ENCODE peak calls at places on chromosome 9, in eight cellular contexts. J is endothelial cell of umbilical vein; S is BJ; K is right cardiac atrium; C is activated CD4-positive, CD25-positive, alpha-beta regulatory T cell treated with anti-CD3 and anti-CD28 coated beads, Interleukin-2, amount 50 U/mL, for 16 hours; W is activated gamma-delta T cell treated with Interleukin-2 at 50 U/mL for 16 hours; O is activated naive CD4-positive, alpha-beta T cell treated with anti-CD3 and anti-CD28 coated beads, Interleukin-2, amount 10 ng/mL, durations not matched to agents 7 days and 5 days; U is glomerular endothelial cell. P is an unnamed sample.

GRCh38 chr9:134551657-134552348 is 89.8 kb upstream of the COL5A1 start:
- DNase-seq in J (peak), S (peak), K (peak), C (no peak), W (no peak), O (no peak), U (no peak), P (no peak)

GRCh38 chr9:35517136-35517535 is 27.2 kb downstream of the RUSC2 start:
- DNase-seq in J (no peak), S (no peak), K (no peak), C (no peak), W (no peak), O (no peak), U (no peak), P (no peak)

GRCh38 chr9:4424891-4425290 is 65.4 kb upstream of the SLC1A1 start:
- DNase-seq in J (peak), S (no peak), K (no peak), C (no peak), W (no peak), O (no peak), U (no peak), P (no peak)

GRCh38 chr9:7085357-7085756 is 327.6 kb downstream of the KDM4C start:
- DNase-seq in J (no peak), S (no peak), K (no peak), C (no peak), W (no peak), O (no peak), U (no peak), P (no peak)

GRCh38 chr9:97322105-97322504 is 14.6 kb downstream of the CCDC180 start:
- DNase-seq in J (no peak), S (no peak), K (no peak), C (no peak), W (no peak), O (no peak), U (no peak), P (no peak)

GRCh38 chr9:70256123-70256551 is 2.6 kb upstream of the SMC5 start:
- DNase-seq in J (peak), S (no peak), K (no peak), C (no peak), W (no peak), O (no peak), U (no peak), P (no peak)

GRCh38 chr9:84111726-84112125 is 131.1 kb downstream of the RMI1 start:
- DNase-seq in J (no peak), S (no peak), K (no peak), C (no peak), W (no peak), O (no peak), U (no peak), P (no peak)

GRCh38 chr9:82423700-82424099 is 435.1 kb downstream of the SPATA31D1 start:
- DNase-seq in J (no peak), S (no peak), K (no peak), C (no peak), W (no peak), O (no peak), U (no peak), P (no peak)

GRCh38 chr9:34405719-34406118 is 29.0 kb upstream of the MYORG start:
- DNase-seq in J (no peak), S (no peak), K (no peak), C (no peak), W (no peak), O (no peak), U (no peak), P (no peak)

GRCh38 chr9:132411091-132411508 is 1.1 kb downstream of the CFAP77 start:
- DNase-seq in J (peak), S (no peak), K (peak), C (peak), W (peak), O (peak), U (no peak), P (peak)

GRCh38 chr9:117290809-117291208 is 124.0 kb downstream of the ASTN2 start:
- DNase-seq in J (no peak), S (no peak), K (no peak), C (no peak), W (no peak), O (no peak), U (no peak), P (no peak)

GRCh38 chr9:37034320-37034937 is 361 bp upstream of the PAX5 start:
- DNase-seq in J (no peak), S (no peak), K (peak), C (no peak), W (no peak), O (peak), U (no peak), P (no peak)

GRCh38 chr9:130839237-130840111 is 4.4 kb downstream of the ABL1 start:
- DNase-seq in J (no peak), S (no peak), K (no peak), C (no peak), W (no peak), O (no peak), U (no peak), P (no peak)

GRCh38 chr9:78038620-78039300 is 7.1 kb upstream of the GNAQ start:
- DNase-seq in J (peak), S (no peak), K (no peak), C (no peak), W (no peak), O (no peak), U (no peak), P (no peak)

GRCh38 chr9:124040935-124041816 is 29.6 kb downstream of the LHX2 start:
- DNase-seq in J (peak), S (no peak), K (peak), C (no peak), W (peak), O (peak), U (no peak), P (no peak)

GRCh38 chr9:18756712-18757125 is 276.3 kb downstream of the SAXO1 start:
- DNase-seq in J (peak), S (no peak), K (no peak), C (no peak), W (no peak), O (no peak), U (no peak), P (no peak)

GRCh38 chr9:69396759-69397158 is 71.7 kb downstream of the ENTREP1 start:
- DNase-seq in J (no peak), S (no peak), K (no peak), C (no peak), W (no peak), O (no peak), U (no peak), P (no peak)

GRCh38 chr9:88567870-88568269 is 32.9 kb downstream of the NXNL2 start:
- DNase-seq in J (no peak), S (no peak), K (no peak), C (no peak), W (no peak), O (no peak), U (no peak), P (no peak)

GRCh38 chr9:102428305-102428704 is 566.8 kb upstream of the CYLC2 start:
- DNase-seq in J (no peak), S (no peak), K (no peak), C (no peak), W (no peak), O (no peak), U (no peak), P (no peak)

P was measured in DND-41.